ENCODE peak calls at places on chromosomes 5 and 9, in nine cellular contexts. L is transverse colon, E is dorsolateral prefrontal cortex, W is astrocyte of the spinal cord, X is brain microvascular endothelial cell, V is cardiac fibroblast, Q is suprapubic skin, F is A673, U is hepatocyte. S is an unnamed sample.

GRCh38 chr5:112930082-112930344 is 8.0 kb upstream of the REEP5 start:
- DNase-seq in L (no peak), E (no peak), W (no peak), X (no peak), V (no peak), Q (no peak), F (no peak), U (no peak), S (no peak)

GRCh38 chr5:143629871-143630658 is 181.9 kb upstream of the HMHB1 start:
- DNase-seq in L (no peak), E (no peak), W (peak), X (peak), V (peak), Q (no peak), F (no peak), U (no peak), S (no peak)

GRCh38 chr9:99814359-99814758 is 7.3 kb upstream of the NR4A3 start:
- DNase-seq in L (no peak), E (no peak), W (no peak), X (no peak), V (no peak), Q (no peak), F (no peak), U (no peak), S (no peak)

GRCh38 chr9:124040935-124041816 is 29.6 kb downstream of the LHX2 start:
- DNase-seq in L (peak), E (no peak), W (no peak), X (no peak), V (peak), Q (no peak), F (no peak), U (peak), S (no peak)

GRCh38 chr5:1929108-1929991 is 46.6 kb upstream of the IRX4 start:
- DNase-seq in L (no peak), E (no peak), W (no peak), X (no peak), V (no peak), Q (no peak), F (no peak), U (no peak), S (no peak)

GRCh38 chr5:172179032-172179989 is 8.7 kb downstream of the STK10 start:
- DNase-seq in L (peak), E (no peak), W (peak), X (peak), V (peak), Q (no peak), F (no peak), U (no peak), S (no peak)

GRCh38 chr5:72180925-72181324 is 73.7 kb downstream of the MAP1B start:
- DNase-seq in L (no peak), E (no peak), W (no peak), X (no peak), V (no peak), Q (no peak), F (no peak), U (no peak), S (no peak)

GRCh38 chr5:100634937-100635336 is 99.8 kb downstream of the FAM174A start:
- DNase-seq in L (no peak), E (no peak), W (no peak), X (no peak), V (peak), Q (no peak), F (no peak), U (no peak), S (no peak)

GRCh38 chr9:12859704-12860251 is 85.0 kb downstream of the LURAP1L start:
- DNase-seq in L (no peak), E (no peak), W (peak), X (peak), V (peak), Q (no peak), F (peak), U (no peak), S (peak)

GRCh38 chr9:37292896-37293295 is 129.6 kb upstream of the GRHPR start:
- DNase-seq in L (no peak), E (no peak), W (no peak), X (no peak), V (no peak), Q (no peak), F (no peak), U (no peak), S (no peak)

GRCh38 chr9:7961076-7961475 is 161.5 kb upstream of the DMAC1 start:
- DNase-seq in L (no peak), E (no peak), W (no peak), X (no peak), V (no peak), Q (no peak), F (no peak), U (no peak), S (no peak)

GRCh38 chr5:15026011-15026481 is 154.5 kb upstream of the ANKH start:
- DNase-seq in L (no peak), E (no peak), W (peak), X (no peak), V (no peak), Q (no peak), F (no peak), U (no peak), S (no peak)

GRCh38 chr9:4260661-4261060 is 39.2 kb downstream of the GLIS3 start:
- DNase-seq in L (no peak), E (no peak), W (no peak), X (no peak), V (no peak), Q (no peak), F (no peak), U (no peak), S (no peak)

GRCh38 chr5:113186061-113186460 is 209.5 kb downstream of the DCP2 start:
- DNase-seq in L (no peak), E (no peak), W (no peak), X (no peak), V (no peak), Q (no peak), F (no peak), U (no peak), S (no peak)

GRCh38 chr5:145551714-145552113 is 283.4 kb downstream of the PRELID2 start:
- DNase-seq in L (no peak), E (no peak), W (peak), X (no peak), V (no peak), Q (no peak), F (no peak), U (no peak), S (no peak)

GRCh38 chr9:125430611-125431305 is 169.1 kb downstream of the GAPVD1 start:
- DNase-seq in L (no peak), E (no peak), W (no peak), X (no peak), V (no peak), Q (peak), F (no peak), U (no peak), S (no peak)

GRCh38 chr5:58077966-58078365 is 381.9 kb downstream of the PLK2 start:
- DNase-seq in L (no peak), E (no peak), W (no peak), X (no peak), V (no peak), Q (no peak), F (no peak), U (no peak), S (no peak)

GRCh38 chr5:132506094-132506692 is 15.6 kb upstream of the IRF1 start:
- DNase-seq in L (peak), E (no peak), W (peak), X (peak), V (peak), Q (no peak), F (peak), U (peak), S (peak)

GRCh38 chr5:1513326-1514026 is 10.3 kb downstream of the LPCAT1 start:
- DNase-seq in L (peak), E (no peak), W (no peak), X (no peak), V (no peak), Q (no peak), F (no peak), U (no peak), S (no peak)

GRCh38 chr9:135241381-135242380 is 154.2 kb downstream of the OLFM1 start:
- DNase-seq in L (no peak), E (peak), W (no peak), X (no peak), V (no peak), Q (no peak), F (no peak), U (no peak), S (no peak)

GRCh38 chr5:150780180-150780692 is 1.7 kb downstream of the SMIM3 start:
- DNase-seq in L (peak), E (no peak), W (no peak), X (peak), V (peak), Q (no peak), F (no peak), U (no peak), S (no peak)

GRCh38 chr9:38024036-38024681 is 44.9 kb downstream of the SHB start:
- DNase-seq in L (peak), E (peak), W (peak), X (peak), V (peak), Q (no peak), F (peak), U (peak), S (no peak)

GRCh38 chr5:102554728-102555127 is 55.9 kb upstream of the SLCO6A1 start:
- DNase-seq in L (no peak), E (no peak), W (peak), X (no peak), V (peak), Q (no peak), F (peak), U (no peak), S (no peak)

GRCh38 chr5:172798422-172799215 is 27.6 kb upstream of the DUSP1 start:
- DNase-seq in L (peak), E (peak), W (peak), X (peak), V (peak), Q (no peak), F (no peak), U (no peak), S (peak)

GRCh38 chr9:134178781-134179551 is 14.6 kb upstream of the RNU6ATAC start:
- DNase-seq in L (peak), E (no peak), W (peak), X (no peak), V (peak), Q (peak), F (no peak), U (no peak), S (no peak)

GRCh38 chr9:110942522-110942921 is 95.7 kb downstream of the LPAR1 start:
- DNase-seq in L (no peak), E (no peak), W (peak), X (peak), V (peak), Q (no peak), F (no peak), U (no peak), S (no peak)

GRCh38 chr9:38058452-38059232 is 10.4 kb downstream of the SHB start:
- DNase-seq in L (no peak), E (no peak), W (no peak), X (no peak), V (no peak), Q (no peak), F (no peak), U (no peak), S (no peak)

GRCh38 chr9:135488013-135488330 is 8.4 kb downstream of the PPP1R26 start:
- DNase-seq in L (no peak), E (no peak), W (no peak), X (no peak), V (no peak), Q (no peak), F (no peak), U (no peak), S (no peak)

DNA sequence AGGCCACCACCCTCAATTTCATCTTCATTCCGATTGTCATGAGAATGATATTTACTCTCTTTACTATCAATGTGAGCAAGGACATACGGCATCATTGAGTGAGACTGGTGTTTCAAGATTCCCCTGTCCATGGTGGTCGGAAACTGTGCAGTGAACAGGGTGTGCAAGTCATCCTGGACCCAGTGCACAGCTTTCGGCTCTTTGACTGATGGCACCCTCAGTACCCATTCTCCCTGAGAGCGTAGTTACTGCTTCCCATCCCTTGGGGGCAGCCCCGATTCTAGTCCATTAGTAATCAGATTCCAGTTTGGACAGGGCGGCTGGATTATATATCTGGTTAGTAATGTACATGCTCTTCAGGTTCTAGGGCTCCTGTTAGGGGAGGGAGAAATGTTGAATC is 61.7 kb upstream of the SUB1 start:
- DNase-seq in L (no peak), E (no peak), W (no peak), X (no peak), V (no peak), Q (no peak), F (peak), U (no peak), S (no peak)
- TF ChIP-seq CTCF in L (no peak), E (no peak), W (no peak), X (peak), V (no peak), Q (no peak), F (peak), U (no peak), S (no peak)

GRCh38 chr5:179755022-179755421 is 22.4 kb downstream of the MAML1 start:
- DNase-seq in L (no peak), E (no peak), W (no peak), X (no peak), V (no peak), Q (no peak), F (no peak), U (peak), S (no peak)

GRCh38 chr5:179762781-179763176 is 30.2 kb downstream of the MAML1 start:
- DNase-seq in L (no peak), E (no peak), W (peak), X (peak), V (peak), Q (no peak), F (peak), U (no peak), S (no peak)

GRCh38 chr5:179759961-179760541 is 27.4 kb downstream of the MAML1 start:
- DNase-seq in L (no peak), E (no peak), W (no peak), X (no peak), V (no peak), Q (no peak), F (no peak), U (no peak), S (no peak)

GRCh38 chr5:179762079-179762780 is 29.6 kb downstream of the MAML1 start:
- DNase-seq in L (peak), E (no peak), W (no peak), X (peak), V (peak), Q (no peak), F (peak), U (peak), S (peak)

DNA sequence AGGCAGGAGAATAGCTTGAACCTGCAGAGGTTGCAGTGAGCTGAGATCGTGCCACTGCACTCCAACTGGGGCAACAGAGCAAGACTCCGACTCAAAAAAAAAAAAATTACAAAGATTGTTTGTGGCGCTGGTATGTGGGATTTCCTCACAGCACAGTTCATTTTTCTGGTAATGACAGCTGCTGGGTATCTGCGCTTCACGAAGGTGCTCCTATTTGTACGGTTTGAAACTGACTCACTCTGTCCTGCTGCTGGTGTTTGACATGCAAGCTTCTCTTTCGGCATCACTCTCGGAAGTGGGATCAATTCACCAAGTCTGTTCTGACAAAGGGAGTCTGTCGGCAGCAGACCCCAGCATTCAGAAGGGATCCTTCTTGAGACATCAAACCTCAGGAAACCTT is 26.3 kb downstream of the MAML1 start:
- DNase-seq in L (no peak), E (no peak), W (no peak), X (no peak), V (no peak), Q (no peak), F (no peak), U (no peak), S (no peak)
- H3K4me3 ChIP-seq in L (no peak), E (no peak), W (no peak), X (no peak), V (no peak), Q (no peak), F (no peak), U (no peak), S (no peak)

DNA sequence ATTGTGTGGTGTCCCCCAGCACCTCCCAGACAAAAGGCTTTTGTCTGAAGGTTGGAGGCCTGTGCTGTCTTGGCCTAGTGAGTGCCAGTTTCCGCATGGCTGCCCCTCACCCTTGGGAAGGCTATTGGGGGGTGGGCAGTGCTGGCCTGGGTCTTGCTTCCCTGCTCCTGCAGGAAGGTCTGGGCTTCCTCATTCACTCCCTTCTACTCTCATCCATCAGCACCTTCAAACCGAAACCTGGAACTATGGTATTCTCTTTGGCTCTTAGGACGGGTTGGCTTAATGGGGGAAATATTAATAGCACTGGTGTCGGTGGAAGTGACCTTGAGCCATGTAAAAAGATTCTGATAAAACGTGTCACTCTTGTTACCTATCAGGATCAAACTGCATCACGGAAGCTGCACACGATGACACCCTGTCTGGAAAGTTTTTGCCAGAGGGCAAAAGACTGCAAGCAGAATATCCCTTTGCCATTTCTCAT is 34.0 kb upstream of the GLRX start:
- DNase-seq in L (no peak), E (no peak), W (no peak), X (no peak), V (no peak), Q (no peak), F (no peak), U (no peak), S (no peak)
- TF ChIP-seq CTCF in L (no peak), E (no peak), W (no peak), X (no peak), V (no peak), Q (no peak), F (no peak), U (no peak), S (no peak)

GRCh38 chr5:140109050-140109817 is 4.7 kb upstream of the PURA start:
- DNase-seq in L (no peak), E (peak), W (peak), X (no peak), V (peak), Q (peak), F (no peak), U (peak), S (no peak)

GRCh38 chr5:140108093-140109049 is 5.5 kb upstream of the PURA start:
- DNase-seq in L (peak), E (peak), W (no peak), X (no peak), V (no peak), Q (peak), F (peak), U (peak), S (no peak)

GRCh38 chr5:140111859-140112551 is 1.9 kb upstream of the PURA start:
- DNase-seq in L (no peak), E (no peak), W (no peak), X (no peak), V (no peak), Q (no peak), F (no peak), U (no peak), S (no peak)

GRCh38 chr5:140111043-140111858 is 2.7 kb upstream of the PURA start:
- DNase-seq in L (no peak), E (no peak), W (no peak), X (no peak), V (no peak), Q (no peak), F (no peak), U (no peak), S (no peak)

DNA sequence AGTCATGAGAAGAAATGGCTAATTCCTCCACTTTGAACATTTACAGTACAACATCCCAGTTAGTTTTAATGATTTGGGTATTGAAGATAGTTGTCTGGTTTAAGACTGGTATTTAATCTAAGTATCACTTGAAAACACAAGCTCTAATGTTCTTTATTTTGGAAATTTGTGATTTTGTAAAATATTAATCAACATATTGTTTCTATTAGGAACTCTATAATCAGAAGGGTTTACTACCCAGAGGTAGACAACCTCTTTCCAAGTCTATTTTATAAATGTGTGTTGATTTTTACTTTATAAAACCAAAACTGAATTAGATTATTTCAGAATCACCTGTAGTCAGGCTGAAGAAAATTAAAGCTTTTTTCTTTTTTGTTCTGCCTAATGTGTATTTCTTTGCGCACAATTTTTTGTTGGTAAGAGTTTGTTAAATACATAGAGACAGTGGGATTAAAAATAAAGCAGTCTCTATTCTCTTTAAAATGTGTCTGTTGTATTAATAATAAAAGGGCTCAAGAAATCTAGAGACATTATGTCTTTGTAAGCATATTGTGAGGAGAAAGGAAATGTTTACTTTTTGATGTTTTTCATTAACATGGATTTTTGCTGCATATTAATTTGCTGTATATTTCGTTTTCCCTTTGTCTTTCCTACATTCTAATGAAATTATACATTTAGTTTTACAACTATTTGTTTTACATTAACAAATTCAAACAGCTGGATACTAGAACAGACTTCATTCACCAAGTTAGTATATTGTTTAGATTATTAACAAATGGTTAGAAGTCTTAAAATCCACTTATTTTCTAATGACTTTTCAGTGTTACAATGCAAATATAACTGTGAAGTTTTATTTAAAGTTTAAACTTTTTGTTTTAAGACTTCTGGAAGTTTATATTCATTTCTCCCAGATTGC is 3.8 kb upstream of the PURA start:
- DNase-seq in L (no peak), E (no peak), W (no peak), X (no peak), V (no peak), Q (no peak), F (no peak), U (no peak), S (no peak)
- H3K4me3 ChIP-seq in L (no peak), E (peak), W (no peak), X (no peak), V (no peak), Q (no peak), F (no peak), U (no peak), S (no peak)

DNA sequence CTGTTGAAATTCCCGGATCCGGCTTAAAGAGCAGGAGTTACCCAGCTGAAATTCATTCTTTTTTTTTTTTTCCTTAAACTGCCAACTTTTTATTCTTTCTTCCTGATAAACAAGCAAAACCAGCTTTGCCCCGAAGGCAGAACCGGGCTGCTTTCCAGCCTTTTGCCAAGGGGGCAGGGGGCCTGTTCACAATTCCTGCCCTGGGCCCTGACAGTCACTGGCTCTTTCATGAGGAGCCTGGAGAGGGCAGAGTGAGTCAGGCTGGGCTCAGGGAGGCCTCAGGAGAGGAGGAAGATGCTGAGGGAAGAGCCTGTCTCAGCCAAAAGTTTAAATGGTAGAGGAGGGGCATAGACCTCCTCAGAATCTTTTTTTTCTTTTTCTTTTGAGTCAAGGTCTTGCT is 4.8 kb downstream of the GLIPR2 start:
- DNase-seq in L (no peak), E (no peak), W (no peak), X (no peak), V (peak), Q (no peak), F (no peak), U (no peak), S (no peak)
- TF ChIP-seq CTCF in L (peak), E (peak), W (peak), X (peak), V (peak), Q (no peak), F (no peak), U (peak), S (peak)

S was measured in AG09309.